ENCODE peak calls at places on chromosomes 3 and 15, in four cellular contexts. Y is pancreas, B is MM.1S, D is mucosa of descending colon. L is an unnamed sample.

GRCh38 chr3:168847293-168847883 is 751.7 kb upstream of the GOLIM4 start:
- DNase-seq in Y (peak), B (peak), D (no peak), L (peak)

GRCh38 chr3:74531491-74531890 is 83.0 kb downstream of the CNTN3 start:
- DNase-seq in Y (no peak), B (no peak), D (no peak), L (peak)

GRCh38 chr3:31968927-31969418 is 12.1 kb downstream of the OSBPL10 start:
- DNase-seq in Y (no peak), B (no peak), D (no peak), L (peak)

GRCh38 chr3:13068269-13069010 is 4.8 kb downstream of the IQSEC1 start:
- DNase-seq in Y (no peak), B (no peak), D (no peak), L (no peak)

GRCh38 chr3:9021610-9022009 is 58.3 kb upstream of the RAD18 start:
- DNase-seq in Y (no peak), B (no peak), D (no peak), L (no peak)

GRCh38 chr15:94584833-94585244 is 353.5 kb downstream of the MCTP2 start:
- DNase-seq in Y (no peak), B (peak), D (no peak), L (no peak)

GRCh38 chr3:38139191-38139590 is 730 bp downstream of the MYD88 start:
- DNase-seq in Y (no peak), B (no peak), D (peak), L (no peak)

GRCh38 chr3:15345051-15345607 is 12.7 kb upstream of the SH3BP5 start:
- DNase-seq in Y (peak), B (no peak), D (no peak), L (no peak)

GRCh38 chr3:3686907-3687648 is 112.2 kb upstream of the LRRN1 start:
- DNase-seq in Y (no peak), B (no peak), D (no peak), L (no peak)

GRCh38 chr3:192827208-192827607 is 90.4 kb downstream of the MB21D2 start:
- DNase-seq in Y (no peak), B (no peak), D (no peak), L (peak)

GRCh38 chr3:195251336-195252065 is 19.5 kb downstream of the XXYLT1 start:
- DNase-seq in Y (no peak), B (no peak), D (no peak), L (no peak)

GRCh38 chr15:65824031-65824743 is 32.1 kb upstream of the DENND4A start:
- DNase-seq in Y (peak), B (peak), D (no peak), L (peak)

GRCh38 chr3:28290863-28291300 is 49.5 kb downstream of the CMC1 start:
- DNase-seq in Y (no peak), B (no peak), D (no peak), L (no peak)

GRCh38 chr3:102174312-102174712 is 260.5 kb upstream of the ZPLD1 start:
- DNase-seq in Y (no peak), B (no peak), D (no peak), L (peak)

GRCh38 chr3:36496734-36497133 is 116.4 kb downstream of the STAC start:
- DNase-seq in Y (no peak), B (no peak), D (no peak), L (peak)

GRCh38 chr3:86895202-86895601 is 95.7 kb downstream of the VGLL3 start:
- DNase-seq in Y (no peak), B (no peak), D (no peak), L (peak)

GRCh38 chr3:177337548-177338331 is 140.5 kb upstream of the TBL1XR1 start:
- DNase-seq in Y (no peak), B (no peak), D (no peak), L (peak)

GRCh38 chr3:128573707-128574162 is 76.9 kb downstream of the RPN1 start:
- DNase-seq in Y (no peak), B (no peak), D (no peak), L (no peak)

GRCh38 chr3:126845910-126846309 is 137.0 kb upstream of the PLXNA1 start:
- DNase-seq in Y (no peak), B (no peak), D (no peak), L (no peak)

GRCh38 chr15:84750583-84751092 is 2.2 kb downstream of the ZNF592 start:
- DNase-seq in Y (no peak), B (no peak), D (no peak), L (no peak)

GRCh38 chr15:85702321-85703230 is 92.1 kb downstream of the KLHL25 start:
- DNase-seq in Y (no peak), B (no peak), D (no peak), L (peak)

GRCh38 chr3:15929944-15930571 is 132.3 kb upstream of the ANKRD28 start:
- DNase-seq in Y (no peak), B (no peak), D (no peak), L (no peak)

GRCh38 chr15:63212050-63212973 is 22.9 kb downstream of the RAB8B start:
- DNase-seq in Y (no peak), B (no peak), D (no peak), L (peak)

GRCh38 chr3:194204793-194205065 is 68.8 kb downstream of the HES1 start:
- DNase-seq in Y (no peak), B (peak), D (no peak), L (no peak)

GRCh38 chr3:42451116-42451515 is 40.7 kb upstream of the LYZL4 start:
- DNase-seq in Y (no peak), B (no peak), D (no peak), L (no peak)

GRCh38 chr15:39302936-39303335 is 277.9 kb upstream of the THBS1 start:
- DNase-seq in Y (no peak), B (no peak), D (no peak), L (no peak)

GRCh38 chr15:40917585-40917984 is 11.6 kb upstream of the DLL4 start:
- DNase-seq in Y (no peak), B (no peak), D (no peak), L (no peak)

GRCh38 chr3:144296808-144297207 is 325.2 kb downstream of the DIPK2A start:
- DNase-seq in Y (no peak), B (no peak), D (no peak), L (no peak)

GRCh38 chr3:122260206-122260605 is 64.8 kb upstream of the CSTA start:
- DNase-seq in Y (no peak), B (no peak), D (no peak), L (no peak)

GRCh38 chr3:20832963-20833362 is 647.0 kb upstream of the SGO1 start:
- DNase-seq in Y (no peak), B (no peak), D (no peak), L (no peak)

GRCh38 chr3:136858381-136858780 is 3.6 kb upstream of the NCK1 start:
- DNase-seq in Y (no peak), B (no peak), D (no peak), L (no peak)

GRCh38 chr3:8201886-8202285 is 299.7 kb upstream of the LMCD1 start:
- DNase-seq in Y (no peak), B (no peak), D (no peak), L (peak)

GRCh38 chr15:81312790-81313543 is 11.0 kb downstream of the STARD5 start:
- DNase-seq in Y (peak), B (no peak), D (peak), L (peak)

GRCh38 chr3:117624424-117624823 is 914.8 kb downstream of the TUSC7 start:
- DNase-seq in Y (no peak), B (no peak), D (no peak), L (no peak)

GRCh38 chr3:115982629-115983028 is 359.3 kb downstream of the GAP43 start:
- DNase-seq in Y (no peak), B (no peak), D (no peak), L (no peak)
- TF ChIP-seq CTCF in Y (no peak), B (no peak), D (no peak), L (no peak)

GRCh38 chr15:78574944-78575343 is 9.6 kb downstream of the CHRNA5 start:
- DNase-seq in Y (no peak), B (no peak), D (no peak), L (no peak)
- H3K4me3 ChIP-seq in Y (no peak), B (no peak), D (no peak), L (no peak)

GRCh38 chr3:170356596-170357175 is 829 bp upstream of the SKIL start:
- DNase-seq in Y (peak), B (peak), D (peak), L (peak)
- TF ChIP-seq CTCF in Y (no peak), B (no peak), D (no peak), L (no peak)

GRCh38 chr3:29972594-29972993 is 633.8 kb upstream of the TGFBR2 start:
- DNase-seq in Y (no peak), B (no peak), D (no peak), L (peak)
- H3K4me3 ChIP-seq in Y (no peak), B (no peak), D (no peak), L (no peak)

GRCh38 chr3:114178770-114179368 is at the start of gene DRD3:
- DNase-seq in Y (no peak), B (no peak), D (no peak), L (peak)

GRCh38 chr3:114175204-114175987 is 3.5 kb downstream of the DRD3 start:
- DNase-seq in Y (no peak), B (no peak), D (no peak), L (no peak)

GRCh38 chr3:114176890-114177289 is 2.0 kb downstream of the DRD3 start:
- DNase-seq in Y (no peak), B (no peak), D (no peak), L (no peak)

GRCh38 chr3:114176487-114176886 is 2.4 kb downstream of the DRD3 start:
- DNase-seq in Y (no peak), B (no peak), D (no peak), L (no peak)

GRCh38 chr3:114179575-114179974 is 723 bp upstream of the DRD3 start:
- DNase-seq in Y (no peak), B (no peak), D (no peak), L (peak)
- TF ChIP-seq CTCF in Y (no peak), B (peak), D (no peak), L (peak)

GRCh38 chr3:2485027-2485375 is 386.3 kb downstream of the CNTN4 start:
- DNase-seq in Y (no peak), B (no peak), D (no peak), L (no peak)
- H3K4me3 ChIP-seq in Y (no peak), B (no peak), D (no peak), L (no peak)